ENCODE peak calls at places on chromosomes 2 and 18, in four cellular contexts. One of them, this sample, is unnamed.
A peak's percentile ranks its signal among the peaks of the same experiment; 100 is the strongest.

GRCh38 chr2:3408781-3409180 is 29.3 kb downstream of the TRAPPC12 start:
- DNase-seq in fibroblast of mammary gland: no peak
- DNase-seq in brain microvascular endothelial cell: no peak
- DNase-seq in lower leg skin: no peak
- DNase-seq in this sample: no peak

GRCh38 chr2:219689676-219690628 is 62.5 kb downstream of the SLC4A3 start:
- DNase-seq in fibroblast of mammary gland: peak; percentile 77
- DNase-seq in brain microvascular endothelial cell: peak; percentile 76
- DNase-seq in lower leg skin: no peak
- DNase-seq in this sample: peak; percentile 88

GRCh38 chr2:101446869-101447268 is 28.0 kb downstream of the RFX8 start:
- DNase-seq in fibroblast of mammary gland: peak; percentile 98
- DNase-seq in brain microvascular endothelial cell: peak; percentile 66
- DNase-seq in lower leg skin: no peak
- DNase-seq in this sample: peak; percentile 72

GRCh38 chr2:130873700-130874346 is 37.1 kb downstream of the ARHGEF4 start:
- DNase-seq in fibroblast of mammary gland: peak; percentile 62
- DNase-seq in brain microvascular endothelial cell: peak; percentile 81
- DNase-seq in lower leg skin: peak; percentile 88
- DNase-seq in this sample: peak; percentile 71

GRCh38 chr2:168456526-168457176 is 579 bp downstream of the CERS6 start:
- DNase-seq in fibroblast of mammary gland: peak; percentile 24
- DNase-seq in brain microvascular endothelial cell: no peak
- DNase-seq in lower leg skin: no peak
- DNase-seq in this sample: no peak

GRCh38 chr18:48725596-48725995 is 186.8 kb downstream of the CTIF start:
- DNase-seq in fibroblast of mammary gland: no peak
- DNase-seq in brain microvascular endothelial cell: no peak
- DNase-seq in lower leg skin: no peak
- DNase-seq in this sample: no peak

GRCh38 chr2:240900141-240900860 is 4.3 kb upstream of the MAB21L4 start:
- DNase-seq in fibroblast of mammary gland: no peak
- DNase-seq in brain microvascular endothelial cell: no peak
- DNase-seq in lower leg skin: no peak
- DNase-seq in this sample: no peak

GRCh38 chr2:154447727-154448418 is 250.6 kb upstream of the KCNJ3 start:
- DNase-seq in fibroblast of mammary gland: no peak
- DNase-seq in brain microvascular endothelial cell: no peak
- DNase-seq in lower leg skin: no peak
- DNase-seq in this sample: no peak

GRCh38 chr2:168181825-168182224 is 65.6 kb downstream of the STK39 start:
- DNase-seq in fibroblast of mammary gland: no peak
- DNase-seq in brain microvascular endothelial cell: no peak
- DNase-seq in lower leg skin: no peak
- DNase-seq in this sample: no peak

GRCh38 chr2:233063269-233063975 is 3.3 kb downstream of the INPP5D start:
- DNase-seq in fibroblast of mammary gland: no peak
- DNase-seq in brain microvascular endothelial cell: no peak
- DNase-seq in lower leg skin: peak; percentile 85
- DNase-seq in this sample: no peak

GRCh38 chr18:48622911-48623431 is 84.1 kb downstream of the CTIF start:
- DNase-seq in fibroblast of mammary gland: no peak
- DNase-seq in brain microvascular endothelial cell: peak; percentile 19
- DNase-seq in lower leg skin: no peak
- DNase-seq in this sample: peak; percentile 36

GRCh38 chr2:71744781-71745180 is 291.4 kb downstream of the DYSF start:
- DNase-seq in fibroblast of mammary gland: no peak
- DNase-seq in brain microvascular endothelial cell: no peak
- DNase-seq in lower leg skin: no peak
- DNase-seq in this sample: no peak

GRCh38 chr2:75960134-75961009 is 249.7 kb upstream of the GCFC2 start:
- DNase-seq in fibroblast of mammary gland: no peak
- DNase-seq in brain microvascular endothelial cell: no peak
- DNase-seq in lower leg skin: no peak
- DNase-seq in this sample: no peak

GRCh38 chr2:104849036-104849551 is 4.8 kb upstream of the POU3F3 start:
- DNase-seq in fibroblast of mammary gland: no peak
- DNase-seq in brain microvascular endothelial cell: no peak
- DNase-seq in lower leg skin: no peak
- DNase-seq in this sample: no peak

GRCh38 chr2:44351676-44352075 is 9.6 kb downstream of the PREPL start:
- DNase-seq in fibroblast of mammary gland: no peak
- DNase-seq in brain microvascular endothelial cell: no peak
- DNase-seq in lower leg skin: no peak
- DNase-seq in this sample: peak; percentile 92

GRCh38 chr2:56287508-56287907 is 103.7 kb downstream of the CCDC85A start:
- DNase-seq in fibroblast of mammary gland: no peak
- DNase-seq in brain microvascular endothelial cell: no peak
- DNase-seq in lower leg skin: no peak
- DNase-seq in this sample: peak; percentile 7

GRCh38 chr18:59691996-59692395 is 5.2 kb downstream of the CCBE1 start:
- DNase-seq in fibroblast of mammary gland: peak; percentile 56
- DNase-seq in brain microvascular endothelial cell: no peak
- DNase-seq in lower leg skin: no peak
- DNase-seq in this sample: no peak

GRCh38 chr2:53874401-53874950 is 14.7 kb upstream of the GPR75 start:
- DNase-seq in fibroblast of mammary gland: no peak
- DNase-seq in brain microvascular endothelial cell: no peak
- DNase-seq in lower leg skin: no peak
- DNase-seq in this sample: no peak

GRCh38 chr18:10923225-10923624 is 226.1 kb downstream of the PIEZO2 start:
- DNase-seq in fibroblast of mammary gland: no peak
- DNase-seq in brain microvascular endothelial cell: no peak
- DNase-seq in lower leg skin: no peak
- DNase-seq in this sample: peak; percentile 38

GRCh38 chr2:20551231-20551944 is 99.5 kb downstream of the HS1BP3 start:
- DNase-seq in fibroblast of mammary gland: no peak
- DNase-seq in brain microvascular endothelial cell: no peak
- DNase-seq in lower leg skin: no peak
- DNase-seq in this sample: no peak

GRCh38 chr2:203261326-203262159 is 22.7 kb downstream of the CYP20A1 start:
- DNase-seq in fibroblast of mammary gland: no peak
- DNase-seq in brain microvascular endothelial cell: no peak
- DNase-seq in lower leg skin: no peak
- DNase-seq in this sample: no peak

GRCh38 chr2:8303322-8303832 is 378.5 kb upstream of the ID2 start:
- DNase-seq in fibroblast of mammary gland: no peak
- DNase-seq in brain microvascular endothelial cell: no peak
- DNase-seq in lower leg skin: peak; percentile 94
- DNase-seq in this sample: no peak

GRCh38 chr2:149747456-149747855 is 159.9 kb upstream of the MMADHC start:
- DNase-seq in fibroblast of mammary gland: no peak
- DNase-seq in brain microvascular endothelial cell: no peak
- DNase-seq in lower leg skin: no peak
- DNase-seq in this sample: no peak

GRCh38 chr2:62577994-62578836 is 72.2 kb upstream of the TMEM17 start:
- DNase-seq in fibroblast of mammary gland: peak; percentile 96
- DNase-seq in brain microvascular endothelial cell: peak; percentile 82
- DNase-seq in lower leg skin: no peak
- DNase-seq in this sample: peak; percentile 97

GRCh38 chr2:68336192-68336591 is 16.4 kb upstream of the CNRIP1 start:
- DNase-seq in fibroblast of mammary gland: peak; percentile 66
- DNase-seq in brain microvascular endothelial cell: peak; percentile 11
- DNase-seq in lower leg skin: no peak
- DNase-seq in this sample: peak; percentile 61

GRCh38 chr2:240913810-240914644 is 7.9 kb downstream of the CROCC2 start:
- DNase-seq in fibroblast of mammary gland: peak; percentile 76
- DNase-seq in brain microvascular endothelial cell: no peak
- DNase-seq in lower leg skin: peak; percentile 94
- DNase-seq in this sample: peak; percentile 79

DNA sequence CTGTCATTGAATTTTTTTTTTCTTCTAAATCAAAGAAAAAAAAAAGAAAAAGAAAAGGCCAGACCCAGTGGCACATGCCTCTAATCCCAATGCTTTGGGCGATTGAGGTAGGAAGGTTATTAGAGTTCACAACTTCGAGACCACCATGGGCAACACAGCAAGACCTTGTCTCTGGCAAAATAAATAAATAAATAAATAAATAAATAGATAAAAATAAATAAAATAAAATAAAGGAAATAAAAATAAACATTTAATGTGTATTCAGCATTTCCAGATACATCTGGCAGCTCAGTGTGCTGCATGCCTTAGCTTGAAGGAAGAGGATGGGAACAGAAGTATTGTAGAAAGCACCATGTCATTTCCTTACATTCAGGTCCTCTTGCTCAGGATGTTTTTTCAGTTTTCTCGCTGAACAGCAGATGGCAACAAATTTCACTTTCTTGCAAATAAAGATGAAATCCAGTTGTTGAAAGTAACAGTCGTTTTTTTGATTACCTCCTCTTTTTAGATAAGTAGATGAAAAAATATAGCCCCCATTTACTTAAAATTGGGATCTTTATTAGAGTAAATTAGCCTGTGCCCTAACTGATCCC is 25.7 kb upstream of the FAM178B start:
- DNase-seq in fibroblast of mammary gland: peak; percentile 75
- DNase-seq in brain microvascular endothelial cell: peak; percentile 56
- DNase-seq in lower leg skin: no peak
- DNase-seq in this sample: peak; percentile 82
- TF ChIP-seq CTCF in fibroblast of mammary gland: peak; percentile 45
- TF ChIP-seq CTCF in brain microvascular endothelial cell: peak; percentile 38
- TF ChIP-seq CTCF in lower leg skin: no peak
- TF ChIP-seq CTCF in this sample: peak; percentile 53

DNA sequence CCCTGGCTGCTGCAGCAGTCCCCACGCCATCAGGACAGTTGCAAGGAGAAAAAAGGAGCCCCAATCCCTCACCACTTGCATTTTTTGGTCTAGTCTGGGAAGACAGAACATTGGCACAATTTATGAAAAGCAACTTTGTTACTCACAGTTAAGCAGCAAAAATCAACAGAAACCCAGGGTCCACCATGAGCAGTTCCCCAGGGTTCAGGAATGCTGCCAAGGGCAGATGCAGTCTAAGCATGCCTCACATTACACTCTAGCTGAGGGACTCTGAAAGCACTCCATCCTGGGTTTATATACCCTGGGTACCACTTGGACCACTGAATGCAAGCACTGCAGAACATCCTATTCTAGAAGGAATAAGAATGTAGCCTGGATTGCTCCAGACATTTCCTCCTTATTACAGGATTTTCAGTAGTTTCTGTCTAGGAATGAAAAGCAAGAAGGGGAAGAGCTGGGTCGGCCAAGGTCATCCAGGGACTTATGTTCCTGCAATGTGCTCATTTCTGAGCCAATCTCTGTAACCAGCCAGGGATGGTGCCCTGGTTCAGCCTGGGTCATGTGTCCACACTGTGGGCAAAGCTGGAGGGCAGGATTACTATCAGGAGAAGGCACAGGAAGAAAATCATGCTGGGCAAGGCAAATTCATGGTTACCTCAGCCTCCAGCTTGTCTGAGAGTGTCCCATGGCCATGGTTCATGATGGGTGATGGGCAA is 19.5 kb upstream of the TMEM163 start:
- DNase-seq in fibroblast of mammary gland: no peak
- DNase-seq in brain microvascular endothelial cell: no peak
- DNase-seq in lower leg skin: no peak
- DNase-seq in this sample: peak; percentile 47
- H3K4me3 ChIP-seq in fibroblast of mammary gland: no peak overlapping the region
- H3K4me3 ChIP-seq in brain microvascular endothelial cell: no peak overlapping the region
- H3K4me3 ChIP-seq in lower leg skin: no peak overlapping the region
- H3K4me3 ChIP-seq in this sample: no peak overlapping the region

GRCh38 chr2:183070942-183071844 is 7.4 kb upstream of the DUSP19 start:
- DNase-seq in fibroblast of mammary gland: peak; percentile 43
- DNase-seq in brain microvascular endothelial cell: peak; percentile 57
- DNase-seq in lower leg skin: no peak
- DNase-seq in this sample: peak; percentile 41
- TF ChIP-seq CTCF in fibroblast of mammary gland: peak; percentile 52
- TF ChIP-seq CTCF in brain microvascular endothelial cell: peak; percentile 81
- TF ChIP-seq CTCF in lower leg skin: no peak
- TF ChIP-seq CTCF in this sample: peak; percentile 70

GRCh38 chr18:7360606-7361170 is 129.8 kb downstream of the LRRC30 start:
- DNase-seq in fibroblast of mammary gland: no peak
- DNase-seq in brain microvascular endothelial cell: no peak
- DNase-seq in lower leg skin: peak; percentile 52
- DNase-seq in this sample: no peak
- H3K4me3 ChIP-seq in fibroblast of mammary gland: no peak overlapping the region
- H3K4me3 ChIP-seq in brain microvascular endothelial cell: no peak overlapping the region
- H3K4me3 ChIP-seq in lower leg skin: no peak overlapping the region
- H3K4me3 ChIP-seq in this sample: no peak overlapping the region

GRCh38 chr2:134718956-134719814 is at the start of gene TMEM163:
- DNase-seq in fibroblast of mammary gland: no peak
- DNase-seq in brain microvascular endothelial cell: no peak
- DNase-seq in lower leg skin: no peak
- DNase-seq in this sample: no peak

GRCh38 chr2:134721596-134721995 is 2.8 kb upstream of the TMEM163 start:
- DNase-seq in fibroblast of mammary gland: no peak
- DNase-seq in brain microvascular endothelial cell: no peak
- DNase-seq in lower leg skin: no peak
- DNase-seq in this sample: no peak

GRCh38 chr2:134718095-134718955 is 475 bp downstream of the TMEM163 start:
- DNase-seq in fibroblast of mammary gland: no peak
- DNase-seq in brain microvascular endothelial cell: no peak
- DNase-seq in lower leg skin: no peak
- DNase-seq in this sample: no peak

GRCh38 chr2:134724341-134724740 is 5.5 kb upstream of the TMEM163 start:
- DNase-seq in fibroblast of mammary gland: no peak
- DNase-seq in brain microvascular endothelial cell: no peak
- DNase-seq in lower leg skin: no peak
- DNase-seq in this sample: no peak

GRCh38 chr2:134722728-134723127 is 3.9 kb upstream of the TMEM163 start:
- DNase-seq in fibroblast of mammary gland: no peak
- DNase-seq in brain microvascular endothelial cell: no peak
- DNase-seq in lower leg skin: no peak
- DNase-seq in this sample: no peak
- TF ChIP-seq CTCF in fibroblast of mammary gland: peak; percentile 19
- TF ChIP-seq CTCF in brain microvascular endothelial cell: peak; percentile 53
- TF ChIP-seq CTCF in lower leg skin: no peak
- TF ChIP-seq CTCF in this sample: peak; percentile 25